ENCODE peak calls at places on chromosomes 16 and 17, in four cellular contexts. R is K562, J is WTC11, Y is HepG2. L is an unnamed sample.

GRCh38 chr16:89155184-89155679 is 16.3 kb upstream of the CDH15 start:
- DNase-seq in R (no peak), Y (no peak), J (no peak), L (no peak)

GRCh38 chr17:53630115-53630514 is 192.6 kb upstream of the KIF2B start:
- DNase-seq in J (no peak), Y (no peak), R (no peak), L (no peak)

GRCh38 chr17:42347606-42348005 is 40.6 kb downstream of the STAT3 start:
- DNase-seq in Y (no peak), J (no peak), R (no peak), L (no peak)

GRCh38 chr16:70437017-70437581 is 1.8 kb downstream of the ST3GAL2 start:
- DNase-seq in Y (peak; percentile 57), R (peak; percentile 83), J (peak; percentile 68), L (peak; percentile 58)

GRCh38 chr17:12769981-12770380 is 19.3 kb upstream of the ARHGAP44 start:
- DNase-seq in R (no peak), J (no peak), Y (no peak), L (no peak)

GRCh38 chr16:17013067-17013466 is 457.7 kb downstream of the XYLT1 start:
- DNase-seq in R (peak; percentile 45), Y (no peak), J (no peak), L (no peak)

GRCh38 chr17:76630151-76630550 is 13.4 kb downstream of the ST6GALNAC1 start:
- DNase-seq in J (peak; percentile 27), Y (no peak), R (peak; percentile 12), L (no peak)

GRCh38 chr17:81941484-81942166 is 4.5 kb upstream of the PYCR1 start:
- DNase-seq in J (peak; percentile 68), R (no peak), Y (no peak), L (no peak)

GRCh38 chr17:59512844-59513383 is 52.5 kb upstream of the DHX40 start:
- DNase-seq in R (no peak), Y (no peak), J (no peak), L (no peak)

DNA sequence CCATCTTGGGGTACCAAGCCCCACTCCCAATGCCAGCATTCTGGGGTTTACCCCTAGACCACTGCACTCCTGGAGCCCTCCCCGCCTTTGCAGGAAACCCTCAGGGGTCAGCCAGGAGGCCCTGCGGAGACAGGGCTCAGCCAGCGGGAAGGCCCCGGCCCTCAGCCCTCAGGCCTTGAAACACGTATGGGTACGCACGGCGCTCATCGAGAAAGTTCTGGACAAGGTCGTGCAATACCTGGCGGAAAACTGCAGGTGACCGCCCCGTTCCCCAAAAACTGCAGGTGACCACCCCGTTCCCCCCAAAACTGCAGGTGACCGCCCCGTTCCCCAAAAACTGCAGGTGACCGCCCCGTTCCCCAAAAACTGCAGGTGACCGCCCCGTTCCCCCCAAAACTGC is 24.7 kb downstream of the SGSM2 start:
- DNase-seq in R (no peak), Y (no peak), J (no peak), L (no peak)
- TF ChIP-seq SP1 in R (no peak), Y (no peak), J (no peak), L (no peak)

GRCh38 chr16:74743045-74743667 is 31.5 kb downstream of the FA2H start:
- DNase-seq in Y (no peak), J (no peak), R (no peak), L (no peak)
- TF ChIP-seq ELF4 in Y (no peak), J (no peak), R (no peak), L (no peak)

GRCh38 chr16:47475786-47476185 is 14.7 kb downstream of the PHKB start:
- DNase-seq in R (no peak), J (no peak), Y (peak; percentile 93), L (no peak)
- TF ChIP-seq SP1 in R (no peak), J (no peak), Y (no peak), L (no peak)

GRCh38 chr17:49676276-49676868 is 1.5 kb downstream of the SPOP start:
- DNase-seq in R (peak; percentile 35), Y (no peak), J (no peak), L (no peak)
- TF ChIP-seq ELF4 in R (no peak), Y (no peak), J (no peak), L (no peak)

GRCh38 chr16:13996778-13997288 is 74.3 kb upstream of the MRTFB start:
- DNase-seq in J (no peak), Y (no peak), R (no peak), L (no peak)
- TF ChIP-seq SP1 in J (no peak), Y (no peak), R (no peak), L (no peak)

GRCh38 chr17:50916026-50916707 is 50.0 kb upstream of the TOB1 start:
- DNase-seq in Y (no peak), R (no peak), J (no peak), L (no peak)
- TF ChIP-seq ELF4 in Y (no peak), R (no peak), J (no peak), L (no peak)

DNA sequence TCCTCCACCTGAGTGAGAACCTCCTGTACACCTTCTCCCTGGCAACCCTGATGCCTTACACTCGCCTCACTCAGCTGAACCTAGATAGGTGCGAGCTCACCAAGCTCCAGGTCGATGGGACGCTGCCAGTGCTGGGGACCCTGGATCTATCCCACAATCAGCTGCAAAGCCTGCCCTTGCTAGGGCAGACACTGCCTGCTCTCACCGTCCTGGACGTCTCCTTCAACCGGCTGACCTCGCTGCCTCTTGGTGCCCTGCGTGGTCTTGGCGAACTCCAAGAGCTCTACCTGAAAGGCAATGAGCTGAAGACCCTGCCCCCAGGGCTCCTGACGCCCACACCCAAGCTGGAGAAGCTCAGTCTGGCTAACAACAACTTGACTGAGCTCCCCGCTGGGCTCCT is 679 bp downstream of the GP1BA start:
- DNase-seq in R (no peak), Y (no peak), J (no peak), L (no peak)
- TF ChIP-seq SP1 in R (no peak), Y (no peak), J (no peak), L (no peak)

DNA sequence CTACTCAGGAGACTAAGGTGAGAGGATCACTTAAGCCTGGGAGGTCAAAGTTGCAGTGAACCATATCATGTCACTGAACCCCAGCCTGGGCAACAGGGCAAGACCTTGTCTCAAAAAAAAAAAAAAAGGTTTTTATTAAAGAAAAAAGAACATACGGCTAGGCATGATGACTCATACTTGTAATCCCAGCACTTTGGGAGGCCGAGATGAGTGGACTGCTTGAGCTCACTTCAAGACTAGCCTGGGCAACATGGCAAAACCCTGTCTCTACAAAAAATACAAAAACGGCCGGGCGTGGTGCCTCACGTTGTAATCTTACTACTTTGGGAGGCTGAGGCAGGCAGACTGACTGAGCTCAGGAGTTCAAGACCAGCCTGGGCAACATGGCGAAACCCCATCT is 38.4 kb downstream of the RANBP10 start:
- DNase-seq in R (no peak), Y (no peak), J (no peak), L (no peak)
- TF ChIP-seq ELF4 in R (no peak), Y (no peak), J (no peak), L (no peak)

GRCh38 chr17:64005734-64006167 is 7.6 kb downstream of the PRR29 start:
- DNase-seq in J (no peak), Y (peak; percentile 62), R (peak; percentile 49), L (no peak)
- TF ChIP-seq SP1 in J (no peak), Y (no peak), R (no peak), L (no peak)